ENCODE peak calls at places on chromosome 10, in seven cellular contexts. One of them, this sample, is unnamed.
A peak's percentile ranks its signal among the peaks of the same experiment; 100 is the strongest.

GRCh38 chr10:50951451-50951850 is 66.0 kb upstream of the A1CF start:
- DNase-seq in left ventricle myocardium inferior: no peak
- DNase-seq in PC-9: no peak
- DNase-seq in esophagus muscularis mucosa: no peak
- DNase-seq in foreskin melanocyte: no peak
- DNase-seq in ACHN: no peak
- DNase-seq in activated naive CD4-positive, alpha-beta T cell: no peak
- DNase-seq in this sample: no peak

GRCh38 chr10:19811517-19811916 is 4.7 kb upstream of the PLXDC2 start:
- DNase-seq in left ventricle myocardium inferior: no peak
- DNase-seq in PC-9: no peak
- DNase-seq in esophagus muscularis mucosa: no peak
- DNase-seq in foreskin melanocyte: no peak
- DNase-seq in ACHN: peak; percentile 38
- DNase-seq in activated naive CD4-positive, alpha-beta T cell: no peak
- DNase-seq in this sample: no peak

GRCh38 chr10:96878071-96878470 is 46.0 kb downstream of the LCOR start:
- DNase-seq in left ventricle myocardium inferior: no peak
- DNase-seq in PC-9: no peak
- DNase-seq in esophagus muscularis mucosa: no peak
- DNase-seq in foreskin melanocyte: no peak
- DNase-seq in ACHN: no peak
- DNase-seq in activated naive CD4-positive, alpha-beta T cell: no peak
- DNase-seq in this sample: no peak

GRCh38 chr10:22005763-22006162 is 2.2 kb upstream of the DNAJC1 start:
- DNase-seq in left ventricle myocardium inferior: no peak
- DNase-seq in PC-9: no peak
- DNase-seq in esophagus muscularis mucosa: no peak
- DNase-seq in foreskin melanocyte: no peak
- DNase-seq in ACHN: no peak
- DNase-seq in activated naive CD4-positive, alpha-beta T cell: no peak
- DNase-seq in this sample: no peak

GRCh38 chr10:98411768-98412167 is 3.2 kb downstream of the PYROXD2 start:
- DNase-seq in left ventricle myocardium inferior: no peak
- DNase-seq in PC-9: no peak
- DNase-seq in esophagus muscularis mucosa: no peak
- DNase-seq in foreskin melanocyte: no peak
- DNase-seq in ACHN: no peak
- DNase-seq in activated naive CD4-positive, alpha-beta T cell: no peak
- DNase-seq in this sample: no peak

GRCh38 chr10:96671207-96671890 is 49.0 kb downstream of the PIK3AP1 start:
- DNase-seq in left ventricle myocardium inferior: no peak
- DNase-seq in PC-9: no peak
- DNase-seq in esophagus muscularis mucosa: no peak
- DNase-seq in foreskin melanocyte: no peak
- DNase-seq in ACHN: no peak
- DNase-seq in activated naive CD4-positive, alpha-beta T cell: no peak
- DNase-seq in this sample: no peak

GRCh38 chr10:6498771-6499170 is 81.3 kb downstream of the PRKCQ start:
- DNase-seq in left ventricle myocardium inferior: no peak
- DNase-seq in PC-9: no peak
- DNase-seq in esophagus muscularis mucosa: no peak
- DNase-seq in foreskin melanocyte: no peak
- DNase-seq in ACHN: no peak
- DNase-seq in activated naive CD4-positive, alpha-beta T cell: no peak
- DNase-seq in this sample: no peak

GRCh38 chr10:88379575-88379974 is 203.5 kb downstream of the RNLS start:
- DNase-seq in left ventricle myocardium inferior: no peak
- DNase-seq in PC-9: no peak
- DNase-seq in esophagus muscularis mucosa: no peak
- DNase-seq in foreskin melanocyte: no peak
- DNase-seq in ACHN: peak; percentile 36
- DNase-seq in activated naive CD4-positive, alpha-beta T cell: no peak
- DNase-seq in this sample: no peak

GRCh38 chr10:10780746-10781145 is 236.9 kb upstream of the CELF2 start:
- DNase-seq in left ventricle myocardium inferior: no peak
- DNase-seq in PC-9: no peak
- DNase-seq in esophagus muscularis mucosa: no peak
- DNase-seq in foreskin melanocyte: no peak
- DNase-seq in ACHN: no peak
- DNase-seq in activated naive CD4-positive, alpha-beta T cell: no peak
- DNase-seq in this sample: no peak

GRCh38 chr10:5033061-5033770 is 29.6 kb upstream of the AKR1C2 start:
- DNase-seq in left ventricle myocardium inferior: no peak
- DNase-seq in PC-9: no peak
- DNase-seq in esophagus muscularis mucosa: peak; percentile 26
- DNase-seq in foreskin melanocyte: no peak
- DNase-seq in ACHN: peak; percentile 49
- DNase-seq in activated naive CD4-positive, alpha-beta T cell: no peak
- DNase-seq in this sample: no peak